ENCODE peak calls at places on chromosome 17, in nine cellular contexts. One of them, this sample, is unnamed.
A peak's percentile ranks its signal among the peaks of the same experiment; 100 is the strongest.

GRCh38 chr17:70184770-70185169 is 15.4 kb downstream of the KCNJ2 start:
- DNase-seq in foreskin fibroblast: peak; percentile 83
- DNase-seq in neural crest cell: no peak
- DNase-seq in heart left ventricle: no peak
- DNase-seq in A549: peak; percentile 24
- DNase-seq in progenitor cell of endocrine pancreas: no peak
- DNase-seq in heart right ventricle: no peak
- DNase-seq in stomach: no peak
- DNase-seq in fibroblast of lung: peak; percentile 60
- DNase-seq in this sample: peak; percentile 41

GRCh38 chr17:61517265-61517664 is 65.0 kb downstream of the TBX4 start:
- DNase-seq in fibroblast of lung: no peak
- DNase-seq in heart left ventricle: no peak
- DNase-seq in foreskin fibroblast: no peak
- DNase-seq in heart right ventricle: no peak
- DNase-seq in A549: no peak
- DNase-seq in neural crest cell: no peak
- DNase-seq in stomach: no peak
- DNase-seq in progenitor cell of endocrine pancreas: no peak
- DNase-seq in this sample: no peak

GRCh38 chr17:36901506-36901905 is 35.8 kb upstream of the LHX1 start:
- DNase-seq in stomach: no peak
- DNase-seq in heart right ventricle: no peak
- DNase-seq in progenitor cell of endocrine pancreas: no peak
- DNase-seq in neural crest cell: no peak
- DNase-seq in A549: no peak
- DNase-seq in foreskin fibroblast: no peak
- DNase-seq in fibroblast of lung: no peak
- DNase-seq in heart left ventricle: no peak
- DNase-seq in this sample: no peak

GRCh38 chr17:32253117-32253611 is 12.5 kb upstream of the RHBDL3 start:
- DNase-seq in stomach: peak; percentile 87
- DNase-seq in neural crest cell: peak; percentile 78
- DNase-seq in A549: peak; percentile 80
- DNase-seq in heart left ventricle: peak; percentile 77
- DNase-seq in fibroblast of lung: peak; percentile 76
- DNase-seq in heart right ventricle: peak; percentile 77
- DNase-seq in foreskin fibroblast: peak; percentile 58
- DNase-seq in progenitor cell of endocrine pancreas: peak; percentile 60
- DNase-seq in this sample: peak; percentile 70

GRCh38 chr17:4206945-4207344 is 56.8 kb downstream of the ANKFY1 start:
- DNase-seq in progenitor cell of endocrine pancreas: no peak
- DNase-seq in neural crest cell: no peak
- DNase-seq in heart left ventricle: no peak
- DNase-seq in heart right ventricle: no peak
- DNase-seq in foreskin fibroblast: no peak
- DNase-seq in A549: no peak
- DNase-seq in fibroblast of lung: peak; percentile 27
- DNase-seq in stomach: no peak
- DNase-seq in this sample: no peak

GRCh38 chr17:1787301-1787902 is 25.5 kb downstream of the SERPINF1 start:
- DNase-seq in heart right ventricle: peak; percentile 64
- DNase-seq in progenitor cell of endocrine pancreas: no peak
- DNase-seq in stomach: peak; percentile 43
- DNase-seq in foreskin fibroblast: peak; percentile 95
- DNase-seq in fibroblast of lung: peak; percentile 93
- DNase-seq in neural crest cell: no peak
- DNase-seq in heart left ventricle: no peak
- DNase-seq in A549: peak; percentile 99
- DNase-seq in this sample: peak; percentile 93

GRCh38 chr17:53061446-53061845 is 761.3 kb upstream of the KIF2B start:
- DNase-seq in heart left ventricle: no peak
- DNase-seq in neural crest cell: no peak
- DNase-seq in A549: no peak
- DNase-seq in stomach: no peak
- DNase-seq in progenitor cell of endocrine pancreas: no peak
- DNase-seq in heart right ventricle: no peak
- DNase-seq in foreskin fibroblast: no peak
- DNase-seq in fibroblast of lung: no peak
- DNase-seq in this sample: no peak

GRCh38 chr17:57943645-57944044 is 11.6 kb downstream of the CUEDC1 start:
- DNase-seq in A549: no peak
- DNase-seq in foreskin fibroblast: no peak
- DNase-seq in heart right ventricle: no peak
- DNase-seq in neural crest cell: no peak
- DNase-seq in progenitor cell of endocrine pancreas: no peak
- DNase-seq in heart left ventricle: no peak
- DNase-seq in fibroblast of lung: no peak
- DNase-seq in stomach: no peak
- DNase-seq in this sample: no peak

GRCh38 chr17:78709119-78709681 is 72.9 kb downstream of the CYTH1 start:
- DNase-seq in heart left ventricle: no peak
- DNase-seq in foreskin fibroblast: no peak
- DNase-seq in fibroblast of lung: no peak
- DNase-seq in neural crest cell: no peak
- DNase-seq in heart right ventricle: no peak
- DNase-seq in stomach: peak; percentile 21
- DNase-seq in A549: no peak
- DNase-seq in progenitor cell of endocrine pancreas: no peak
- DNase-seq in this sample: no peak

GRCh38 chr17:38825762-38826247 is 684 bp upstream of the CWC25 start:
- DNase-seq in fibroblast of lung: no peak
- DNase-seq in A549: no peak
- DNase-seq in heart right ventricle: no peak
- DNase-seq in stomach: no peak
- DNase-seq in heart left ventricle: no peak
- DNase-seq in foreskin fibroblast: no peak
- DNase-seq in neural crest cell: no peak
- DNase-seq in progenitor cell of endocrine pancreas: no peak
- DNase-seq in this sample: no peak

GRCh38 chr17:74921045-74921681 is 1.9 kb downstream of the USH1G start:
- DNase-seq in progenitor cell of endocrine pancreas: no peak
- DNase-seq in stomach: no peak
- DNase-seq in heart right ventricle: no peak
- DNase-seq in fibroblast of lung: no peak
- DNase-seq in A549: no peak
- DNase-seq in foreskin fibroblast: no peak
- DNase-seq in neural crest cell: no peak
- DNase-seq in heart left ventricle: no peak
- DNase-seq in this sample: no peak

GRCh38 chr17:74920679-74921044 is 2.4 kb downstream of the USH1G start:
- DNase-seq in heart right ventricle: no peak
- DNase-seq in A549: no peak
- DNase-seq in foreskin fibroblast: no peak
- DNase-seq in fibroblast of lung: no peak
- DNase-seq in heart left ventricle: no peak
- DNase-seq in stomach: no peak
- DNase-seq in neural crest cell: no peak
- DNase-seq in progenitor cell of endocrine pancreas: no peak
- DNase-seq in this sample: no peak

GRCh38 chr17:74920306-74920620 is 2.8 kb downstream of the USH1G start:
- DNase-seq in stomach: no peak
- DNase-seq in heart right ventricle: no peak
- DNase-seq in fibroblast of lung: no peak
- DNase-seq in A549: no peak
- DNase-seq in progenitor cell of endocrine pancreas: no peak
- DNase-seq in foreskin fibroblast: no peak
- DNase-seq in heart left ventricle: no peak
- DNase-seq in neural crest cell: no peak
- DNase-seq in this sample: no peak

GRCh38 chr17:74918906-74919305 is 4.1 kb downstream of the USH1G start:
- DNase-seq in foreskin fibroblast: no peak
- DNase-seq in fibroblast of lung: no peak
- DNase-seq in progenitor cell of endocrine pancreas: no peak
- DNase-seq in heart left ventricle: no peak
- DNase-seq in A549: no peak
- DNase-seq in stomach: no peak
- DNase-seq in neural crest cell: no peak
- DNase-seq in heart right ventricle: no peak
- DNase-seq in this sample: no peak

DNA sequence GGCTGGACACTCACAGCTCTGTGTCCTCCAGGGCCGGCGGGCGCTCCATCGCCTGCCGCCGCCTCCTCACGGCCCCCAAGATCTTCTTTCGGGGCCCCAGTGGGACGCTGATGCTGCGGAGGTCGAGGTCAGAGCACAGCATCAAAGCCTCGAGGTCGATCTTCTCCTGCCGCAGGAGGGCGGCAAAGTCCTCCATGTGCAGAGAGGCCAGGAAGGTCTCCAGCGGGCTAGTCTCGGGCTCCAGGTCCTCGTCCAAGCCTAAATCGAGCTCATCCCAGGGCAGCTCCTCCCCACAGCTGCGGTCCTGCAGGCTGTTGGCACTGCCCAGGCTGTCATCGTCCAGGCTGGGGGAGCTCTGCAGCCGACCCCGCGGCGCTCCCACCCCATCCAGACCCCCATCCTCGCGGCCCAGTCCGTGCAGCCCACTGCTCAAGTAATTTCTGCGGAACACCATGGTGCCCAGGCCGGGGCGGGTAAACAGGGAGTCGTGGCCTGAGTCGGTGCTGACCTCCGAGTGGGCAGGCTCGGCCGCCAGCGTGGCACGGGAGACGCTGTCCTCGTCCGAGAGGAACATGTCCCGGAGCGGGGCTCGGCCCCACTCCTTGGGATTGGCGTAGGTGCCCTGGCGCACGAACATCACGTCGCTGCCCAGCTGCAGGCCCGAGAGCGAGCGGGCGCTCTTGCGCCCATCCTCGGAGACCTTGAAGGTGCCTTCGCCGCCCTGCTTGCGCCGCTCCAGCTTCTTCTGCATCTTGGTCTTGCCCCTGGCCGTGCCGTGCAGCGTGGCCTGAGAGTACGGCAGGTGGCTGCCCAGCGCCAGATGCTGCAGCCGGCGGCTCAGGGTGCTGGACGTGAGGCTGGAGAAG is 3.4 kb downstream of the USH1G start:
- DNase-seq in A549: peak; percentile 94
- DNase-seq in progenitor cell of endocrine pancreas: no peak
- DNase-seq in stomach: peak; percentile 33
- DNase-seq in fibroblast of lung: peak; percentile 6
- DNase-seq in neural crest cell: no peak
- DNase-seq in heart left ventricle: no peak
- DNase-seq in heart right ventricle: no peak
- DNase-seq in foreskin fibroblast: peak; percentile 9
- DNase-seq in this sample: no peak
- TF ChIP-seq CTCF in A549: peak; percentile 64
- TF ChIP-seq CTCF in progenitor cell of endocrine pancreas: peak; percentile 43
- TF ChIP-seq CTCF in stomach: no peak
- TF ChIP-seq CTCF in fibroblast of lung: peak; percentile 25
- TF ChIP-seq CTCF in neural crest cell: peak; percentile 27
- TF ChIP-seq CTCF in heart left ventricle: no peak
- TF ChIP-seq CTCF in heart right ventricle: no peak
- TF ChIP-seq CTCF in foreskin fibroblast: peak; percentile 19
- TF ChIP-seq CTCF in this sample: no peak

DNA sequence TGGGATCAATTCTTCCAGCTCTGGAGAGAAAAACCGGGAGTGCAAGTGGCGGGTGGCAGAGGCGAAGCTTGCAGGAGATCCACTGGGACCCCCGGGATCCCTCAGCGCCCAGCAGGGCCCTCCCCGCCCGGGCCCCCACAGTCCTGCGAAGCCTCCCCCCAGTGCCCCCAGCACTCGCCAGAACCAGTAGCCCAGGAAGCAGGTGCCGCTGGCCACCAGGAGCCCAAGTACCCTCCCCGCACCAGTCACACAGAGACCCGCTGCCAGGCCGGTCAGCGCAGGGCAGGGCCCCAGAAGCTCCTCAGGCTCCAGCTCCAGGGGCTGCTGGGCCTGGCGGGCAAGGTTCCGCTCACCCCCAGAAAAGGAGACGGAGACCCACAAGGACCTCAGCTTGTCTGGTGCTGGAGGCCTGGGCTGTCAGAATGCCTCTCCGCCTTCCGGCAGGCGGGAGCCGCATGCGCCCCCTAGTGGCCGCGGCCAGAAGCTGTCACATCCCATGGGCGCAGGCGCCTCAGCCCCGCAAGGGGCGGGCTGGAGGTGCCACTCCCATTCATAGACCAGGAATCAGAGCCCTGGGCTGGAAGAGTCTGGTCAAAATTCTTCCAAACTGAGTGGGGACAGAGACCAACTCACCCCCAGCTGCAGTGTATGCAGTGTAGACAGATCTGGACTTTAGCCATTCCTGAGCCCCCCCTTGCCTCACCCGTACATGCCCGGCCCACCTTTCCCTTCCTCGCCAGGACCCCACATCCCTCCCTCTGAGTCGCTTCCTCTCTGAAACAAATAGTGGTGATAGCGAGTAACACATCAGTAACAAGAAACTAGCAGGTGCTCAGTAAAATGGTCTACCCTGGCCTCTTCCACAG is 1002.3 kb downstream of the KCNJ18 start:
- DNase-seq in neural crest cell: no peak
- DNase-seq in heart left ventricle: no peak
- DNase-seq in foreskin fibroblast: no peak
- DNase-seq in fibroblast of lung: no peak
- DNase-seq in A549: no peak
- DNase-seq in heart right ventricle: no peak
- DNase-seq in stomach: no peak
- DNase-seq in progenitor cell of endocrine pancreas: no peak
- DNase-seq in this sample: no peak
- TF ChIP-seq CTCF in neural crest cell: no peak
- TF ChIP-seq CTCF in heart left ventricle: no peak
- TF ChIP-seq CTCF in foreskin fibroblast: peak; percentile 3
- TF ChIP-seq CTCF in fibroblast of lung: peak; percentile 4
- TF ChIP-seq CTCF in A549: peak; percentile 18
- TF ChIP-seq CTCF in heart right ventricle: peak; percentile 11
- TF ChIP-seq CTCF in stomach: no peak
- TF ChIP-seq CTCF in progenitor cell of endocrine pancreas: no peak
- TF ChIP-seq CTCF in this sample: peak; percentile 65

DNA sequence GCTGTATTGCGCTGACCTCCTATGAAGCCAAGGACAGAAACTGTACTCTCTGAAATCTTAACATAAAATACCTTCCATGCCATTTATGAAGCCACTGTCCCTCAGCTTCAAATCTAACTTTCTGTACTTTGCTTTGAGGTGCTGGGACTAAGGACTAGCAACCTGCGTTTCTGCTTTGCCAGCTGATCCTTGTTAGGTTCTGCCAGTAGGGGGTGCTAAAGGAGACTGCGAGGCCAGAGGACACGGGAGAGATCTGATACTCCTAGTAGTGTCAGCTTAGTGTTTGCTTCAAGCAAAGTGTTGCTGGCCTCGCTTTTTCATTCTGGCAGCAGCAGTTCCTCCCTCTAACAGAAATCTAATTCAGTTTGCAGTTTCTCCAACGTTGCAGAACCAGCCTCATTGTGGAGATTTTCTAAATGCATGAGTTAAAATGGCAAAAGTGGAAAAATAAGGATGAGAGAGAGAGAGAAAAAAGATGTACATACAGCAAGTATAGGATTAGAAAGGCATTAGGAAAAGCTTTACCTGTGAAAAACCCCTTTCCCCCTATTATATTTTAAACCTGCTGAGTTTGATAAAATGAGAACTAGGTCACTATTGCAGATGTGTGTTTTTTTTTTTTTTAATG is 297.5 kb downstream of the CA10 start:
- DNase-seq in foreskin fibroblast: no peak
- DNase-seq in neural crest cell: peak; percentile 60
- DNase-seq in stomach: no peak
- DNase-seq in A549: peak; percentile 7
- DNase-seq in progenitor cell of endocrine pancreas: peak; percentile 42
- DNase-seq in heart left ventricle: no peak
- DNase-seq in heart right ventricle: no peak
- DNase-seq in fibroblast of lung: no peak
- DNase-seq in this sample: no peak
- TF ChIP-seq CTCF in foreskin fibroblast: peak; percentile 35
- TF ChIP-seq CTCF in neural crest cell: peak; percentile 78
- TF ChIP-seq CTCF in stomach: no peak
- TF ChIP-seq CTCF in A549: peak; percentile 48
- TF ChIP-seq CTCF in progenitor cell of endocrine pancreas: peak; percentile 81
- TF ChIP-seq CTCF in heart left ventricle: no peak
- TF ChIP-seq CTCF in heart right ventricle: peak; percentile 27
- TF ChIP-seq CTCF in fibroblast of lung: peak; percentile 5
- TF ChIP-seq CTCF in this sample: peak; percentile 37

GRCh38 chr17:64736804-64737492 is 74.8 kb upstream of the SMURF2 start:
- DNase-seq in neural crest cell: peak; percentile 14
- DNase-seq in fibroblast of lung: peak; percentile 72
- DNase-seq in foreskin fibroblast: peak; percentile 37
- DNase-seq in stomach: peak; percentile 52
- DNase-seq in heart right ventricle: no peak
- DNase-seq in heart left ventricle: peak; percentile 19
- DNase-seq in progenitor cell of endocrine pancreas: no peak
- DNase-seq in A549: no peak
- DNase-seq in this sample: peak; percentile 68
- TF ChIP-seq CTCF in neural crest cell: peak; percentile 58
- TF ChIP-seq CTCF in fibroblast of lung: peak; percentile 62
- TF ChIP-seq CTCF in foreskin fibroblast: peak; percentile 59
- TF ChIP-seq CTCF in stomach: no peak
- TF ChIP-seq CTCF in heart right ventricle: peak; percentile 57
- TF ChIP-seq CTCF in heart left ventricle: peak; percentile 47
- TF ChIP-seq CTCF in progenitor cell of endocrine pancreas: peak; percentile 37
- TF ChIP-seq CTCF in A549: peak; percentile 96
- TF ChIP-seq CTCF in this sample: peak; percentile 85

This sample was measured in HFFc6.